ENCODE peak calls at places on chromosomes 5 and 9, in seven cellular contexts. R, C, A, P, N, S and F are unnamed samples.

GRCh38 chr5:89878140-89878570 is 531.4 kb downstream of the CETN3 start:
- DNase-seq in N (peak; percentile 99), C (peak; percentile 97), A (peak; percentile 54), P (no peak), S (no peak), R (peak; percentile 92), F (no peak)

GRCh38 chr5:33662721-33663435 is 222.1 kb downstream of the TARS1 start:
- DNase-seq in P (no peak), N (peak; percentile 51), S (no peak), R (no peak), A (peak; percentile 76), C (no peak), F (no peak)

GRCh38 chr5:122985006-122985700 is 51.4 kb downstream of the PPIC start:
- DNase-seq in R (peak; percentile 5), N (no peak), S (no peak), C (no peak), P (no peak), A (peak; percentile 14), F (no peak)

GRCh38 chr9:78406933-78407332 is 110.0 kb downstream of the PSAT1 start:
- DNase-seq in A (no peak), C (peak; percentile 1), N (no peak), P (peak; percentile 50), R (no peak), S (peak; percentile 69), F (no peak)

GRCh38 chr9:38322937-38323336 is 69.6 kb upstream of the ALDH1B1 start:
- DNase-seq in C (no peak), P (no peak), A (no peak), R (no peak), N (no peak), S (no peak), F (no peak)

GRCh38 chr5:117486291-117486690 is 911.7 kb upstream of the SEMA6A start:
- DNase-seq in A (no peak), S (no peak), C (no peak), N (no peak), P (no peak), R (no peak), F (no peak)

GRCh38 chr5:148443998-148444397 is 60.2 kb downstream of the FBXO38 start:
- DNase-seq in S (peak; percentile 53), R (peak; percentile 74), P (peak; percentile 35), N (peak; percentile 36), A (peak; percentile 78), C (peak; percentile 81), F (peak; percentile 43)

GRCh38 chr5:64569880-64570279 is 64.1 kb downstream of the RGS7BP start:
- DNase-seq in R (no peak), N (no peak), A (no peak), C (no peak), P (no peak), S (no peak), F (no peak)

GRCh38 chr5:139638090-139638735 is 9.9 kb upstream of the CXXC5 start:
- DNase-seq in N (peak; percentile 65), S (peak; percentile 92), R (peak; percentile 93), C (peak; percentile 77), A (peak; percentile 66), P (peak; percentile 93), F (no peak)

GRCh38 chr5:112597831-112598230 is 139.9 kb upstream of the APC start:
- DNase-seq in N (no peak), P (no peak), R (no peak), C (no peak), A (no peak), S (no peak), F (no peak)

GRCh38 chr9:5688109-5688508 is 59.2 kb downstream of the RIC1 start:
- DNase-seq in R (no peak), P (no peak), S (no peak), A (peak; percentile 31), C (peak; percentile 72), N (peak; percentile 36), F (no peak)

GRCh38 chr5:173114536-173114935 is 29.8 kb upstream of the BNIP1 start:
- DNase-seq in A (no peak), S (no peak), N (no peak), P (no peak), R (no peak), C (no peak), F (no peak)

GRCh38 chr5:37830348-37830747 is 9.5 kb downstream of the GDNF start:
- DNase-seq in A (no peak), N (no peak), R (no peak), C (no peak), S (no peak), P (no peak), F (no peak)

DNA sequence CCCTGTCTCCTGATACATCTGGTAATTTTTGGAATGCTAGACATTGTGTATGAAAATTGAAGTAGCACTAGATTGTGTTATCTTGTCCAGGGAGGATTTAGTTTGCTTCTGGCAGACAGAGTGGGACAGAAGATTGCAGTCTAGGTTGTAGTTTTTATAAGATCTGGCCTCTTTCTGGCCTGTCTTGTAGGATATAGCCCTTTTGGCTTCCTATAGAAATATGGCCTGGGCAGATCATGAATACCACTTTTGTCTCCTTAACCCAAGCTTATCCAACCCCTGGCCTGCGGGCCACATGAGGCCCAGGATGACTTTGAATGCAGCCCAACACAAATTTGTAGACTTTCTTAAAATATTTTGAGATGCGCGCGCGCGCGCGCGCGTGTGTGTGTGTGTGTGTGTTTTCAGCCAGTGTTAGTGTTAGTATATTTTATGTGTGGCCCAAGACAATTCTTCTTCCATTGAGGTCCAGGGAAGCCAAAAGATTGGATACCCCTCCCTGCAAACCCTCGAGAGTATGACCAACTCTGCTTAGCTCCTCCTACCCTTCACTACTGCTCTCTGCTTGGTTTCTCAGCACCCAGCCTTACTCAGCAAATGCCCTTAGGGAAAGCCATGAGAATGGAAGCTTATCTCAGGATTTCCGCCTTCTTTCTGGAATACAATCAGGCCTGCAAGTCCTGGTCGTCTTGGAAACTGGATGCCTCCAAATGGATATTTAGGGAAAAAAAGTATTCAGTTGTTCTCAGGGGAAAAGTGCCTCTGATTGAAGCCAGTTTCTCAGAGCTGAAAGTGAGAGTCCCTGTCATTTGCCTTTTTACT is 26.6 kb downstream of the ANKRD33B start:
- DNase-seq in S (no peak), N (peak; percentile 72), P (no peak), A (peak; percentile 69), C (peak; percentile 92), R (peak; percentile 71), F (no peak)
- H3K27ac ChIP-seq in S (no peak overlapping the region), N (no peak overlapping the region), P (no peak overlapping the region), A (no peak overlapping the region), C (peak overlapping the region; percentile 38), R (no peak overlapping the region), F (no peak overlapping the region)

DNA sequence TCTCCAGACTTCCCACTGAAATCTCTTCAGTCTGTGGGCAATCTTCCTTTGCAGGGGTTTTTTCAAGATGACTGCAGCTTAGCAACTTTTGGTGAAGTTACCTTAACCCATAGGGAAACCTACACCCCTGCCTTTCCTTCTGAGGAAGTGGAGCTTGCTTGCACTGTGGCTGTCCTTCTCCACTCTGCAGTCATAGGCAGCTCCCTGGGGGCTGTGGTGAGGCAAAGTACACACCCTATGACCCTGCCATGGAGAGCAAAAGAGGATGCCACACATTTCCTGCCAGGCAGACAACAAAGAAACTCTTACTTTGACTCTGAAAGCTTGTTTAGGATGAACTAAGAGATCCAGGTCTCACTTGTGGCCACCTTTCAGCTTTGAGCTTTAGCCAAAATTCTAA is 163.9 kb downstream of the TMEM38B start:
- DNase-seq in N (no peak), S (no peak), P (no peak), C (no peak), R (no peak), A (no peak), F (peak; percentile 12)
- H3K4me1 ChIP-seq in N (no peaks in the 10 kb centered on the region), S (no peaks in the 10 kb centered on the region), P (no peaks in the 10 kb centered on the region), C (no peaks in the 10 kb centered on the region), R (no peaks in the 10 kb centered on the region), A (no peaks in the 10 kb centered on the region), F (peaks cover 21% of the 10 kb centered on the region)

DNA sequence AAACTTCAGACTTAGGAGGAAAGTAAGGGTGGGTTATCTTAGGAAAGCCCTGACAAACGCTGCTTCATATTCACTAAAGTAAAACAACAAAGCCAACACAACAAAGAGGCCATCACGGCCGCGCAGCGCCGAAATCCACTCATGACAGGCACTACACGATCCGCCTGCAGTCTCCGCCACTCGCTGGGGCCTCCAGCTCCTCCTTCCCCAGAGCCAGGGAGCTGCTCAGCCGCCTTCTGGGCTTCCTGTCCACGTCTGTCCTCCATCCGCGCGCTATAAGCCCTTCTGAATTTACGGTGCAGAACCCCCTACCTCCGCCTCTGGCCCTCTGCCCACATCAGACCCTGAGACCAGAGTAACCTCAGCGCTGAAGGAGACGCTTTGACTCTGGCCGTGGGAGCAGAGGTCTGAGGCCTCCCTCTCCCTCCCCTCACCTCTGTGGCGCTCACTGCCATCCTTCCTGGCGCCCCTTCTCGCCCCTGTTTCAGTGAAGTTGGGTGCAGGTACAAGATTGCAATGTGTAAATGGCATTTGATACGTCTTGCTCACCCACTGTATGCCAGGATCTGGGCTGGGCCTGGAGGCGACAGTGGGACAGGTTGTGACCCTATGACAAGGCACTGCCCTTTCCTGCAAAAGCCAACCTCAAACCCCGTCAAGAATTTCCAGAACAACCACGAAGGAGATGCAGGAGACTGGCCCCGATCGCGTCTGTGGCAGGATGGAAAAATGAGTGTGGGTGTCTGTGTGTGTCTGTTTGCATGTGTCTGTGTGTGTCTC is 74.9 kb upstream of the PHYKPL start:
- DNase-seq in N (no peak), S (peak; percentile 5), A (no peak), R (no peak), C (no peak), P (no peak), F (no peak)
- H3K9me3 ChIP-seq in N (no peaks in the 10 kb centered on the region), S (no peaks in the 10 kb centered on the region), A (peaks cover 15% of the 10 kb centered on the region), R (no peaks in the 10 kb centered on the region), C (no peaks in the 10 kb centered on the region), P (no peaks in the 10 kb centered on the region), F (no peaks in the 10 kb centered on the region)

DNA sequence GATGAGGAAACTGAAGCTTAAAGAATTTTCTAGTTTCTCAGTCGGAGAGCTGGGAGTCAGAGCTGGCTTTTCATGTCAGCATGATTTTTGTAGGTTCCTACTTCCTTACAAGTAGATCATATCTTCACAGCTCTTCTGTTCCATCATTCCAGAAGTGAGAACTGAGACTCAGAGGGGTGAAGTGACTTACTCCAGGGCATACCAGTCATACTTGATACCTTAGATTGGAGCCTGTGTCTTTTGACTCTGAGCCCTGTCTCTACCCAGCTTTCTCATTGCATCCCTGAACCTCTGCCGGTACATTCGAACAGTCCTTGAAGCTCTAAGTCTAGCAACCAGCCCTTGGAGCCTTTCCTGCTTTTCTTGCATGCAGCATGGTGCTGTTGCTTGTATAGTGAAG is 53.3 kb downstream of the MCCC2 start:
- DNase-seq in P (no peak), A (no peak), R (no peak), C (no peak), S (no peak), N (no peak), F (no peak)
- H3K27ac ChIP-seq in P (no peak overlapping the region), A (no peak overlapping the region), R (no peak overlapping the region), C (no peak overlapping the region), S (no peak overlapping the region), N (no peak overlapping the region), F (no peak overlapping the region)

GRCh38 chr5:78495800-78496199 is 135.4 kb downstream of the SCAMP1 start:
- DNase-seq in A (no peak), P (no peak), R (no peak), N (peak; percentile 47), C (no peak), S (no peak), F (no peak)

GRCh38 chr5:78499485-78499884 is 139.1 kb downstream of the SCAMP1 start:
- DNase-seq in N (no peak), R (no peak), A (no peak), P (no peak), C (no peak), S (no peak), F (no peak)

GRCh38 chr5:78497573-78498533 is 137.4 kb downstream of the SCAMP1 start:
- DNase-seq in S (no peak), P (no peak), C (no peak), A (no peak), R (no peak), N (peak; percentile 61), F (no peak)

GRCh38 chr5:78500028-78500427 is 139.6 kb downstream of the SCAMP1 start:
- DNase-seq in P (no peak), A (no peak), C (no peak), R (no peak), S (no peak), N (no peak), F (no peak)

GRCh38 chr5:78496373-78496772 is 136.0 kb downstream of the SCAMP1 start:
- DNase-seq in R (peak; percentile 45), P (no peak), C (no peak), S (no peak), N (no peak), A (peak; percentile 67), F (no peak)
- H3K4me1 ChIP-seq in R (no peaks in the 10 kb centered on the region), P (no peaks in the 10 kb centered on the region), C (peaks cover 66% of the 10 kb centered on the region), S (peaks cover 9% of the 10 kb centered on the region), N (peaks cover 14% of the 10 kb centered on the region), A (peaks cover 18% of the 10 kb centered on the region), F (no peaks in the 10 kb centered on the region)